ENCODE peak calls at places on chromosomes 13 and 19, in ten cellular contexts. V is CD8-positive, alpha-beta T cell; L is CD8-positive, alpha-beta memory T cell; D is right cardiac atrium; E is IMR-90; Z is brain microvascular endothelial cell; K is tibial nerve; H is sigmoid colon; O is effector memory CD4-positive, alpha-beta T cell; X is GM23338. F is an unnamed sample.

GRCh38 chr13:105159794-105160193 is 1375.7 kb downstream of the EFNB2 start:
- DNase-seq in V (no peak), L (no peak), D (no peak), E (no peak), Z (no peak), K (no peak), H (no peak), O (no peak), X (no peak), F (no peak)

GRCh38 chr13:50731400-50731799 is 112.1 kb downstream of the DLEU7 start:
- DNase-seq in V (no peak), L (no peak), D (no peak), E (peak; percentile 54), Z (peak; percentile 71), K (no peak), H (no peak), O (no peak), X (no peak), F (no peak)

GRCh38 chr19:2706251-2706650 is 3.8 kb upstream of the GNG7 start:
- DNase-seq in V (no peak), L (no peak), D (no peak), E (no peak), Z (no peak), K (no peak), H (no peak), O (no peak), X (no peak), F (no peak)

GRCh38 chr19:41366089-41366488 is 2.1 kb upstream of the B9D2 start:
- DNase-seq in V (no peak), L (no peak), D (no peak), E (no peak), Z (no peak), K (no peak), H (no peak), O (no peak), X (peak; percentile 67), F (no peak)

GRCh38 chr19:9538183-9539058 is at the start of gene ZNF426:
- DNase-seq in V (peak; percentile 77), L (peak; percentile 79), D (peak; percentile 89), E (peak; percentile 91), Z (peak; percentile 90), K (peak; percentile 70), H (peak; percentile 93), O (peak; percentile 54), X (peak; percentile 96), F (peak; percentile 86)

GRCh38 chr13:50712882-50713281 is 130.6 kb downstream of the DLEU7 start:
- DNase-seq in V (no peak), L (no peak), D (no peak), E (no peak), Z (no peak), K (no peak), H (no peak), O (no peak), X (no peak), F (no peak)

GRCh38 chr19:53868892-53869804 is 1.5 kb downstream of the MYADM start:
- DNase-seq in V (peak; percentile 73), L (peak; percentile 91), D (peak; percentile 95), E (peak; percentile 84), Z (peak; percentile 94), K (peak; percentile 70), H (peak; percentile 97), O (peak; percentile 93), X (peak; percentile 94), F (peak; percentile 77)

GRCh38 chr19:49340069-49340864 is 5.1 kb downstream of the CD37 start:
- DNase-seq in V (no peak), L (peak; percentile 38), D (peak; percentile 66), E (no peak), Z (no peak), K (peak; percentile 51), H (peak; percentile 85), O (no peak), X (peak; percentile 80), F (peak; percentile 19)

GRCh38 chr19:34733266-34733825 is 697 bp upstream of the ZNF181 start:
- DNase-seq in V (no peak), L (no peak), D (peak; percentile 67), E (no peak), Z (no peak), K (peak; percentile 61), H (peak; percentile 75), O (peak; percentile 1), X (peak; percentile 75), F (no peak)

GRCh38 chr13:51539887-51540286 is 44.4 kb upstream of the WDFY2 start:
- DNase-seq in V (no peak), L (no peak), D (no peak), E (peak; percentile 67), Z (no peak), K (no peak), H (no peak), O (no peak), X (no peak), F (no peak)

GRCh38 chr19:24062222-24062621 is 24.8 kb upstream of the ZNF254 start:
- DNase-seq in V (no peak), L (no peak), D (no peak), E (peak; percentile 39), Z (no peak), K (no peak), H (no peak), O (no peak), X (no peak), F (no peak)

GRCh38 chr13:97281028-97281427 is 58.9 kb downstream of the MBNL2 start:
- DNase-seq in V (no peak), L (no peak), D (no peak), E (no peak), Z (no peak), K (no peak), H (no peak), O (no peak), X (no peak), F (no peak)

DNA sequence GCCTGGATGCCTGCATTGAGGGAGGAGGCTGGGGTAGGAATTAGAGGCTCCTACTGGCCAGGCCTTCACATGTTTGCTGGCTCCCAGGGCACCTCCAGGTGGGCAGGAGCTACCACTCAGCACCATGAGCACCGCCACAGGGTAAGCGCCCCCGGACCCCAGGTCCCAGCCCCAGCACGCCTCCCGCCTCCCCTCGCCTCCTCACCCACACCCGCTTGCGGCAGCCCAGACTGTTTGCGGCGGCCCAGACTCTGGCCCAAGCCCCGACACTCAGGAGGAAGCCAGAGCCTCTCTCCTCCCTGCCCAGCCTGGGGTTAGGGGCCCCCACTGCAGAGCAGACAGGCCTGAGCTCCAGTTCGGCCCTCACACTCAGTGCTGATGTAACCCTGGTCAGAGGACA is 652 bp downstream of the EPS8L1 start:
- DNase-seq in V (no peak), L (no peak), D (no peak), E (no peak), Z (no peak), K (no peak), H (no peak), O (no peak), X (no peak), F (no peak)
- H3K27me3 ChIP-seq in V (peaks cover 5% of the 10 kb centered on the region), L (peaks cover 5% of the 10 kb centered on the region), D (no peaks in the 10 kb centered on the region), E (peaks cover 38% of the 10 kb centered on the region), Z (no peaks in the 10 kb centered on the region), K (no peaks in the 10 kb centered on the region), H (peaks cover 29% of the 10 kb centered on the region), O (peaks cover 9% of the 10 kb centered on the region), X (peaks cover 54% of the 10 kb centered on the region), F (peaks cover 2% of the 10 kb centered on the region)

DNA sequence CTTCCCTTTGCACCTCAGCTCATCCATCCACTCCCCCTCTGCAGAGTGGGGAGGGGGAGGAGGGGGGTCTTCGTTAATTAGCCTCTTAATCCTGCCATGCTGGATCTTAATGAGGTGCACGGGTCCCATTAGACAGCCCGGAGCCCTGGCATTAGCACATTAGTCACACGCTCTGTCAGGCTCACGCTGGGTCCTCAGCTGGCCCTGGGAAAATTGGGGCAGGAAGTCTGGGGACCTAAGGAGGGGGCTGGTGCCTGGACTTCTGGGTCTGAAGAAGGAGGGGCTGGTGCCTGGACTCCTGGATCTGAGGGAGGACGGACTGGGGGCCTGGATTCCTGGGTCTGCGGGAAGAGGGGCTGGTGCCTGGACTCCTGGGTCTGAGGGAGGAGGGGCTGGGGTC is 444 bp upstream of the NCCRP1 start:
- DNase-seq in V (no peak), L (no peak), D (no peak), E (no peak), Z (no peak), K (no peak), H (no peak), O (no peak), X (no peak), F (no peak)
- H3K27me3 ChIP-seq in V (peaks cover 7% of the 10 kb centered on the region), L (peaks cover 25% of the 10 kb centered on the region), D (no peaks in the 10 kb centered on the region), E (peaks cover 46% of the 10 kb centered on the region), Z (peaks cover 33% of the 10 kb centered on the region), K (no peaks in the 10 kb centered on the region), H (peaks cover 19% of the 10 kb centered on the region), O (peaks cover 10% of the 10 kb centered on the region), X (peaks cover 30% of the 10 kb centered on the region), F (peaks cover 27% of the 10 kb centered on the region)

GRCh38 chr13:32976046-32976781 is 40.0 kb upstream of the KL start:
- DNase-seq in V (no peak), L (no peak), D (no peak), E (no peak), Z (no peak), K (no peak), H (no peak), O (no peak), X (no peak), F (no peak)
- H3K27me3 ChIP-seq in V (no peaks in the 10 kb centered on the region), L (no peaks in the 10 kb centered on the region), D (no peaks in the 10 kb centered on the region), E (no peaks in the 10 kb centered on the region), Z (no peaks in the 10 kb centered on the region), K (no peaks in the 10 kb centered on the region), H (no peaks in the 10 kb centered on the region), O (no peaks in the 10 kb centered on the region), X (no peaks in the 10 kb centered on the region), F (no peaks in the 10 kb centered on the region)

DNA sequence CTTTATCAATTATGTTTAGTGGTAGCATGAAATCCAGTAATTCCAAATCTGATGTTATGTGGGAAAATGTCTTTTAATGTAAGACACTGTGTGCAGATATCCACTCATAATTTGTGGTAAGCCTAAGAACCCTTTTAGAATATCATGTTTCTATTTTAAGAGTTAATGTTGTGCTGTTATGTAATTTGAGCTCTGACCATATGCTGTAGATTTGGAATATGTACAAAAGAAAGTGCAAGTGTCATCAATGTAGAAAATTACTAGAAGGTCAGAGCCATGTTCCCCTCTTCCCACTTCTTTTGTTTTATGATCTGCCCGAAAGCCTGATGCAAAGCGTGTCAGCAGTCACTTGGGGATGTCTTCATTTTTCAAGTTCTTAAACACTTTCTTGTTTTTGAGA is 44.5 kb downstream of the SCEL start:
- DNase-seq in V (no peak), L (no peak), D (no peak), E (no peak), Z (no peak), K (no peak), H (no peak), O (no peak), X (no peak), F (no peak)
- H3K27me3 ChIP-seq in V (no peaks in the 10 kb centered on the region), L (no peaks in the 10 kb centered on the region), D (no peaks in the 10 kb centered on the region), E (no peaks in the 10 kb centered on the region), Z (no peaks in the 10 kb centered on the region), K (no peaks in the 10 kb centered on the region), H (no peaks in the 10 kb centered on the region), O (no peaks in the 10 kb centered on the region), X (no peaks in the 10 kb centered on the region), F (no peaks in the 10 kb centered on the region)

GRCh38 chr13:40445557-40445990 is 220.9 kb downstream of the FOXO1 start:
- DNase-seq in V (no peak), L (peak; percentile 13), D (peak; percentile 56), E (no peak), Z (peak; percentile 84), K (peak; percentile 25), H (no peak), O (no peak), X (peak; percentile 14), F (no peak)
- H3K27me3 ChIP-seq in V (no peaks in the 10 kb centered on the region), L (no peaks in the 10 kb centered on the region), D (no peaks in the 10 kb centered on the region), E (peaks cover 4% of the 10 kb centered on the region), Z (no peaks in the 10 kb centered on the region), K (no peaks in the 10 kb centered on the region), H (no peaks in the 10 kb centered on the region), O (no peaks in the 10 kb centered on the region), X (no peaks in the 10 kb centered on the region), F (no peaks in the 10 kb centered on the region)